ENCODE peak calls at places on chromosomes 7 and 10, in eight cellular contexts. B, H, Z, E, U, R, I and K are unnamed samples.

GRCh38 chr10:127386606-127387327 is 162.3 kb upstream of the NPS start:
- DNase-seq in U (no peak), B (no peak), E (no peak), Z (no peak), I (no peak), H (peak; percentile 74), R (no peak), K (no peak)

GRCh38 chr7:73978681-73979563 is 49.1 kb upstream of the ELN start:
- DNase-seq in B (peak; percentile 15), R (no peak), U (peak; percentile 12), E (peak; percentile 29), I (peak; percentile 83), Z (no peak), H (peak; percentile 80), K (peak; percentile 70)

GRCh38 chr7:136348142-136348541 is 371.0 kb upstream of the MTPN start:
- DNase-seq in U (no peak), H (no peak), E (no peak), B (no peak), R (no peak), I (no peak), Z (no peak), K (no peak)

GRCh38 chr7:96708872-96709271 is 774 bp downstream of the SEM1 start:
- DNase-seq in Z (no peak), E (no peak), I (no peak), R (no peak), H (no peak), U (no peak), B (no peak), K (no peak)

GRCh38 chr10:88117869-88118632 is 254.6 kb downstream of the PTEN start:
- DNase-seq in H (no peak), R (no peak), U (no peak), E (no peak), B (peak; percentile 45), I (no peak), Z (peak; percentile 58), K (peak; percentile 25)

GRCh38 chr7:98724591-98724990 is 107.5 kb downstream of the NPTX2 start:
- DNase-seq in R (no peak), B (no peak), I (no peak), U (no peak), E (no peak), Z (no peak), H (no peak), K (no peak)

GRCh38 chr10:102778781-102779180 is 35.0 kb downstream of the WBP1L start:
- DNase-seq in R (no peak), E (no peak), I (no peak), Z (no peak), H (no peak), U (no peak), B (no peak), K (no peak)

GRCh38 chr10:100014129-100014762 is 4.5 kb upstream of the DNMBP start:
- DNase-seq in I (no peak), Z (no peak), R (no peak), B (no peak), U (no peak), H (no peak), E (no peak), K (no peak)

GRCh38 chr7:67918158-67918557 is 921.5 kb downstream of the TYW1 start:
- DNase-seq in R (no peak), Z (no peak), B (no peak), U (no peak), H (no peak), I (no peak), E (no peak), K (no peak)

GRCh38 chr7:16223963-16224707 is 197.2 kb downstream of the CRPPA start:
- DNase-seq in Z (no peak), U (no peak), I (no peak), H (no peak), R (no peak), B (no peak), E (no peak), K (no peak)

GRCh38 chr7:117319211-117319610 is 3.6 kb downstream of the WNT2 start:
- DNase-seq in I (no peak), B (no peak), E (no peak), R (no peak), Z (no peak), U (no peak), H (no peak), K (no peak)

GRCh38 chr7:91019686-91020385 is 244.4 kb upstream of the FZD1 start:
- DNase-seq in E (no peak), R (no peak), U (peak; percentile 67), Z (no peak), H (no peak), B (no peak), I (no peak), K (no peak)

GRCh38 chr7:6419310-6419773 is 28.4 kb downstream of the DAGLB start:
- DNase-seq in I (no peak), U (peak; percentile 45), B (no peak), R (peak; percentile 32), Z (no peak), E (no peak), H (no peak), K (no peak)

GRCh38 chr10:128839701-128840100 is 627.3 kb upstream of the MGMT start:
- DNase-seq in I (no peak), U (no peak), E (no peak), B (no peak), R (no peak), H (no peak), Z (no peak), K (no peak)

GRCh38 chr7:118080947-118081346 is 103.0 kb upstream of the LSM8 start:
- DNase-seq in E (peak; percentile 5), R (no peak), H (no peak), Z (no peak), I (peak; percentile 43), B (no peak), U (peak; percentile 85), K (peak; percentile 25)

GRCh38 chr10:78907458-78908211 is 161.1 kb upstream of the ZMIZ1 start:
- DNase-seq in U (no peak), R (no peak), H (peak; percentile 51), B (no peak), E (no peak), Z (no peak), I (no peak), K (no peak)

DNA sequence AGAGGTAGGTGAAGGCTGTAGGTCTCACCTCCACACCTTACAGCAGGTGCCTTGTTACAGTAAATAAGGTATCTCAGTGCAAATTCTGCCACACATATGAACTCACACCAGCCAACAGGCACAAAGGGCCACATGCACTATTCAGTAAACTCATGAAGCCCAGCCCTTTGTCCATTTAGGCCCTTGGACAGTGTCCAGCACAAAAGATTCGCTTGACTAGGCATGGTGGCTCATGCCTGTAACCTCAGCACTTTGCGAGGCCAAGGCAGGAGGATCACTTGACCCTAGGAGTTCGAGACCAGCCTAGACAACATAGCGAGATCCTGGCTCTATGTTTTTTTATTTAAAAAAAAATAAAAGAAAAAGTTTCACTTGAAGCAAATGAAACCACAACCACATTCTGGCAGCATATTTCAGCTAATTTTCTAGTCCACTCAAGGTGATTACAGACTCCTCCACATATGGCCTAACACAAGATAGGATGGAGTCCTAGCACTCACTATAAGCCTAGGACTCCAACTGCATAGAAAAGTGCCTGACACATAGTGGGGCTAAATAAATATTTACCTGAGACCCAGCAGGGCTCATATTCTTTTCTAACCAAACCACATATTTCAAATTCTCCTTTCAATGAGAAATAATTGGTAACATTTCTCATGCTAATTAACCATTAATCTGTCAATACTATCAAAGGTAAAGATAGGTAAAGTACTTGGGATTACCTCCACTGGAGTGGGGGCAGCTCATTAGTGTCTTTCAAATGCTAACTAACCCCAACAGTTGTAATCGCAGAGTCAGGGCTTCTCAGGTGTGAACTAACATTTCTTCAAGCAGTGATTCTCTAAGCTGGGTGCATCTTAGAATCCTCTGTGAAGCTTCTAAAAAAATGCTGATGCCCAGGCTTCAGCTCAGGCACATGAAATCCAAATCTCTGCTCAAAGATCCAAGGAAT is 4.5 kb upstream of the ANKRD1 start:
- DNase-seq in E (peak; percentile 76), U (no peak), I (no peak), H (no peak), Z (no peak), R (no peak), B (no peak), K (peak; percentile 23)
- H3K4me1 ChIP-seq in E (peaks cover 8% of the 10 kb centered on the region), U (peaks cover 13% of the 10 kb centered on the region), I (peaks cover 20% of the 10 kb centered on the region), H (peaks cover 17% of the 10 kb centered on the region), Z (peaks cover 14% of the 10 kb centered on the region), R (peaks cover 24% of the 10 kb centered on the region), B (peaks cover 15% of the 10 kb centered on the region), K (peaks cover 30% of the 10 kb centered on the region)

GRCh38 chr7:130367836-130368235 is 12.5 kb upstream of the CPA1 start:
- DNase-seq in E (no peak), H (peak; percentile 55), B (no peak), U (no peak), R (no peak), I (no peak), Z (no peak), K (no peak)
- H3K4me3 ChIP-seq in E (no peak overlapping the region), H (no peak overlapping the region), B (no peak overlapping the region), U (no peak overlapping the region), R (no peak overlapping the region), I (no peak overlapping the region), Z (no peak overlapping the region), K (no peak overlapping the region)

GRCh38 chr7:92636018-92636560 is 45.9 kb upstream of the FAM133B start:
- DNase-seq in U (peak; percentile 25), H (no peak), E (no peak), Z (no peak), R (no peak), B (no peak), I (no peak), K (no peak)
- H3K4me1 ChIP-seq in U (peaks cover 9% of the 10 kb centered on the region), H (peaks cover 31% of the 10 kb centered on the region), E (no peaks in the 10 kb centered on the region), Z (peaks cover 48% of the 10 kb centered on the region), R (peaks cover 72% of the 10 kb centered on the region), B (peaks cover 37% of the 10 kb centered on the region), I (peaks cover 16% of the 10 kb centered on the region), K (peaks cover 13% of the 10 kb centered on the region)

DNA sequence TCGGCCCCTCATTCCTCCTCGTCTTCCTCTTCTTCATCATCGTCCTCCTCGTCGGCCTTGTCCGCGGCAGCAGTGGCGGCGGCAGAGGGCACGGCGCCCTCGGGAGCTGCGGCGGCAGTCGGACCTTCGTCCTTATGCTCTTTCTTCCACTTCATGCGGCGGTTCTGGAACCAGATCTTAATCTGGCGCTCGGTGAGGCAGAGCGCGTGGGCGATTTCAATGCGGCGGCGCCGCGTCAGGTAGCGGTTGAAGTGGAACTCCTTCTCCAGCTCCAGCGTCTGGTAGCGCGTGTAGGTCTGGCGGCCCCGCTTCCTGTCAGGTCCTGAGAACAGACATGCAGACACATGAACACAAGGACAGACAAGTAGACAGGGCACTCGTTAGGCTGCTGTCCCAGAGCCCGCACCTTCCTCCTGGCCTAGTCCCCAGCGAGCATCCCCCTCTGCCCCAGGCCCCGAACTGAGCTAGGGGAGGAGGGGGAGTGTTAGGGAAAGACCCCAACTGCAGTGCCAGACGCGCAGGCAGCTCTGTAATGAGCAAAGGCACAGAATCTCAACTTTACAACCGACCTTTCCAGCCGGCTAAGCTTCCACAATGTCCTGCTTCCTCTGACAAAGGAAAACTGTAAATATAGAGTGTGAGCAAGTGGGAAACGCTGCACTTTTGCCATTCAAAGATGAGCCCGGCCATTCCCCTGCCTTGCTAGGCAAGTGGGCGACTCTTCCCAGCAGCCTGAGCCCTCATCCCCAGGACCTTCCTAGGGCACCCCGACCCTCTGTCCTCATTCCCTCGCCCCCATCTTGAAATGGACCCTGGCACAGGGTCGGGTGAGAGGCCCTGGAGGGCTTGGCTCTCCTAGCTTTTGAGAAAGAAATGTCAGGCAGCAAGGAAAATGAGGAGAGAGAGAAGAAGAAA is 1.3 kb downstream of the HOXA7 start:
- DNase-seq in B (no peak), I (no peak), U (no peak), H (no peak), Z (no peak), R (no peak), E (no peak), K (no peak)
- H3K4me3 ChIP-seq in B (no peak overlapping the region), I (peak overlapping the region; percentile 48), U (peak overlapping the region; percentile 73), H (peak overlapping the region; percentile 62), Z (peak overlapping the region; percentile 52), R (peak overlapping the region; percentile 52), E (no peak overlapping the region), K (peak overlapping the region; percentile 70)